ENCODE peak calls at places on chromosomes 11 and 22, in six cellular contexts. One of them, this sample, is unnamed.

GRCh38 chr11:65559951-65560537 is 1.9 kb upstream of the LTBP3 start:
- DNase-seq in HepG2: peak; percentile 64
- DNase-seq in K562: peak; percentile 51
- DNase-seq in HCT116: peak; percentile 89
- DNase-seq in GM12878: no peak
- DNase-seq in H1: no peak
- DNase-seq in this sample: no peak

GRCh38 chr22:19843107-19843856 is 11.4 kb downstream of the GNB1L start:
- DNase-seq in K562: no peak
- DNase-seq in HepG2: no peak
- DNase-seq in H1: no peak
- DNase-seq in GM12878: no peak
- DNase-seq in HCT116: no peak
- DNase-seq in this sample: no peak

GRCh38 chr22:23212061-23213030 is 32.0 kb downstream of the BCR start:
- DNase-seq in HepG2: no peak
- DNase-seq in GM12878: no peak
- DNase-seq in H1: no peak
- DNase-seq in K562: peak; percentile 60
- DNase-seq in HCT116: no peak
- DNase-seq in this sample: no peak

GRCh38 chr11:34330653-34331052 is 27.2 kb downstream of the ABTB2 start:
- DNase-seq in K562: no peak
- DNase-seq in GM12878: no peak
- DNase-seq in HCT116: no peak
- DNase-seq in HepG2: no peak
- DNase-seq in H1: no peak
- DNase-seq in this sample: no peak

GRCh38 chr11:20933086-20933485 is 263.7 kb downstream of the NELL1 start:
- DNase-seq in H1: no peak
- DNase-seq in HepG2: no peak
- DNase-seq in K562: no peak
- DNase-seq in GM12878: no peak
- DNase-seq in HCT116: no peak
- DNase-seq in this sample: no peak

GRCh38 chr22:23875801-23876200 is 18.1 kb downstream of the SLC2A11 start:
- DNase-seq in HCT116: no peak
- DNase-seq in GM12878: no peak
- DNase-seq in HepG2: no peak
- DNase-seq in H1: no peak
- DNase-seq in K562: no peak
- DNase-seq in this sample: no peak

GRCh38 chr11:18108254-18108653 is 2.4 kb upstream of the SAAL1 start:
- DNase-seq in HepG2: no peak
- DNase-seq in K562: no peak
- DNase-seq in H1: no peak
- DNase-seq in GM12878: no peak
- DNase-seq in HCT116: no peak
- DNase-seq in this sample: no peak

GRCh38 chr11:34624069-34624468 is 3.2 kb downstream of the EHF start:
- DNase-seq in HepG2: no peak
- DNase-seq in GM12878: peak; percentile 38
- DNase-seq in H1: no peak
- DNase-seq in K562: no peak
- DNase-seq in HCT116: no peak
- DNase-seq in this sample: no peak

GRCh38 chr11:64611961-64612646 is 21.1 kb downstream of the SLC22A12 start:
- DNase-seq in H1: no peak
- DNase-seq in HepG2: no peak
- DNase-seq in HCT116: no peak
- DNase-seq in K562: no peak
- DNase-seq in GM12878: no peak
- DNase-seq in this sample: no peak

GRCh38 chr11:74725701-74726100 is 5.5 kb downstream of the CHRDL2 start:
- DNase-seq in H1: no peak
- DNase-seq in GM12878: no peak
- DNase-seq in HepG2: no peak
- DNase-seq in HCT116: no peak
- DNase-seq in K562: no peak
- DNase-seq in this sample: no peak

GRCh38 chr22:24140357-24140756 is 40.9 kb upstream of the SUSD2 start:
- DNase-seq in GM12878: no peak
- DNase-seq in H1: no peak
- DNase-seq in HCT116: no peak
- DNase-seq in K562: no peak
- DNase-seq in HepG2: no peak
- DNase-seq in this sample: no peak

GRCh38 chr11:34161812-34162506 is 56.5 kb downstream of the NAT10 start:
- DNase-seq in HepG2: no peak
- DNase-seq in GM12878: no peak
- DNase-seq in H1: no peak
- DNase-seq in K562: peak; percentile 62
- DNase-seq in HCT116: no peak
- DNase-seq in this sample: no peak

GRCh38 chr11:61844909-61845565 is 16.9 kb downstream of the FADS2 start:
- DNase-seq in H1: no peak
- DNase-seq in HepG2: no peak
- DNase-seq in HCT116: no peak
- DNase-seq in GM12878: no peak
- DNase-seq in K562: no peak
- DNase-seq in this sample: no peak

GRCh38 chr22:31496007-31496734 is at the start of gene SFI1:
- DNase-seq in H1: peak; percentile 94
- DNase-seq in K562: peak; percentile 88
- DNase-seq in HCT116: peak; percentile 74
- DNase-seq in HepG2: peak; percentile 74
- DNase-seq in GM12878: peak; percentile 92
- DNase-seq in this sample: peak; percentile 54

GRCh38 chr11:82733444-82734119 is at the start of gene FAM181B:
- DNase-seq in HepG2: no peak
- DNase-seq in HCT116: no peak
- DNase-seq in GM12878: no peak
- DNase-seq in H1: peak; percentile 85
- DNase-seq in K562: peak; percentile 49
- DNase-seq in this sample: peak; percentile 70
- TF ChIP-seq ZNF274 in HepG2: no peak
- TF ChIP-seq ZNF274 in HCT116: no peak
- TF ChIP-seq ZNF274 in GM12878: no peak
- TF ChIP-seq ZNF274 in H1: no peak
- TF ChIP-seq ZNF274 in K562: no peak
- TF ChIP-seq ZNF274 in this sample: no peak

GRCh38 chr11:132490976-132491375 is 1041.3 kb downstream of the OPCML start:
- DNase-seq in HCT116: no peak
- DNase-seq in HepG2: no peak
- DNase-seq in K562: no peak
- DNase-seq in H1: no peak
- DNase-seq in GM12878: no peak
- DNase-seq in this sample: no peak
- H3K9me3 ChIP-seq in HCT116: peaks cover 22% of the 10 kb centered on the region
- H3K9me3 ChIP-seq in HepG2: peaks cover 80% of the 10 kb centered on the region
- H3K9me3 ChIP-seq in K562: no peaks in the 10 kb centered on the region
- H3K9me3 ChIP-seq in H1: peaks cover 3% of the 10 kb centered on the region
- H3K9me3 ChIP-seq in GM12878: no peaks in the 10 kb centered on the region
- H3K9me3 ChIP-seq in this sample: no peaks in the 10 kb centered on the region

DNA sequence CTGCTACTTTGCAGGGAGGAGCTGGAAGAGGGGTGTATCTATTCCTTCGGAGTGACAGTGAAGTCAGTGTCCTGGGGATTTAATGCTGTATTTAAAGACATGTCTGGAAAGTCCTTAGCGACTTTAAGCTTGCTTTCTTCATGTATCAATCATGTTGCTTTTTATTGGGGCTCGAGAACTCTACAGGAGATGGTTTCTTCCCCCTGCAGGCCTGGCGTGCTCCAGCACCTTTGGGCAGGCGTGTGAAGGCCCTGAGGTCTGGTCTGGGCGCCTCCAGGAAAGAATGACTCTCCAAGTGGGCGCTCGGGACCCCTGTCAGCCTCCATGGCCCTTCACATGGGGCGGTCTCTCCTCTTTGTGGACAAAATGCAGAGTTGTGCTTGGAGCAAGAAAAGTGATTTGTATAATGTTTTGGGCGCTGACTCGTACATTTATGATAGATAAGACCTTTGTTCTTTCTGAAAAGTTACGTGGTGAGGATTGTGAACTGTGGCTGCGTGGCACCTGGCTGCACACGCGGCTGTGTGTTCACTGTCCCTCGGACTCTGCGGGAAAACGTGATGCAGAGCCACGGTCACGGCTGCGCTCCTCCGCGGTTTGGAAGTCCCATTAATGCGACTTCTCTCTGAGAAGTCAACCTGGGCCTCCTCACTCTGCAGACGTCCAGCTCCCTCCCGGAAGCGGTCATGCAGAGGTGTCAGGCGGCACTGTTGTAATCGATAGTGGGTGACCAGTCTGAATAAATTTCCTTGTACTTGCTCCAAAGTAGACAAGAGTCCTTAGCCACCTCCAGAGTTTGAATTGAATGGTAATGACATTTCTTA is 282.5 kb downstream of the TBC1D22A start:
- DNase-seq in K562: no peak
- DNase-seq in HepG2: no peak
- DNase-seq in H1: no peak
- DNase-seq in HCT116: no peak
- DNase-seq in GM12878: no peak
- DNase-seq in this sample: no peak
- TF ChIP-seq ZNF274 in K562: no peak
- TF ChIP-seq ZNF274 in HepG2: no peak
- TF ChIP-seq ZNF274 in H1: no peak
- TF ChIP-seq ZNF274 in HCT116: no peak
- TF ChIP-seq ZNF274 in GM12878: no peak
- TF ChIP-seq ZNF274 in this sample: no peak

GRCh38 chr11:99066609-99067008 is 45.9 kb downstream of the CNTN5 start:
- DNase-seq in HepG2: no peak
- DNase-seq in GM12878: no peak
- DNase-seq in K562: no peak
- DNase-seq in HCT116: no peak
- DNase-seq in H1: no peak
- DNase-seq in this sample: peak; percentile 3
- H3K9me3 ChIP-seq in HepG2: no peaks in the 10 kb centered on the region
- H3K9me3 ChIP-seq in GM12878: no peaks in the 10 kb centered on the region
- H3K9me3 ChIP-seq in K562: no peaks in the 10 kb centered on the region
- H3K9me3 ChIP-seq in HCT116: no peaks in the 10 kb centered on the region
- H3K9me3 ChIP-seq in H1: no peaks in the 10 kb centered on the region
- H3K9me3 ChIP-seq in this sample: no peaks in the 10 kb centered on the region

DNA sequence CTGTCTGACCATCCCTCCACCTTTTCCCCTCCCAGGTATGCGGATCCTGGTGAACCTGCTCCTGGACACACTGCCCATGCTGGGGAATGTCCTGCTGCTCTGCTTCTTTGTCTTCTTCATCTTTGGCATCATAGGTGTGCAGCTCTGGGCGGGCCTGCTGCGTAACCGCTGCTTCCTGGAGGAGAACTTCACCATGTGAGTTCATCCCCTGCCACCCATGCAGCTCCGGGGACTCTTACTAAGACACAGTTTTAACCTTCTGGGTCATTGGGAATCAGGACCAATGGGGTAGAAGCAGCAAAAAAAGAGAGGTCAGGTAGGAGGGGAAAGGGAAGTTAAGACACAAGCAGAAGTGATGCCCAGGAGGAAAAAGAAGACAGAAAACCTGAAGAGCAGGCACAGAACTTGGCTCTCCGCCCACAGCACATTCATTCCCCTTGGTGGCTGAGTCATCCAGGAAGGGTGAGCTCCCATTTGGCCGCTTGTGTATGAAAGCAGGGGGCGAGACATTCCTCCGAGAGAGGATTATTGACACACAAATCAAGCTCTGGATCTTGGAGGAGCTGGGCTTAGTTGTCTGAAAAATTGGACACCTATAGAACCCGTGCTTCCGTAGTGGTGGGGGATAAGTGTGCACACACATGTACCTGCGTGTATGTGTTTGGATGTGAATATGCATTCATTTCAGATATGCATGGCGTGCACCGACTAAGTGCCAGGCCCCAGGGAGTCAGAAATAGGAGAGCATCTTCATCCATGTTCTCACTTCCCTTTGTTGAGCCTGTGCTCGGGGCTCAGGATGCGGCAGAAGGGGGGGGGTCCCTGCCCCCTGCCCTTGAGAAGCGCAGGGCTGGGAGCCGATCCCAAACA is 64.2 kb downstream of the CACNA1I start:
- DNase-seq in GM12878: no peak
- DNase-seq in HepG2: peak; percentile 12
- DNase-seq in HCT116: peak; percentile 80
- DNase-seq in K562: peak; percentile 65
- DNase-seq in H1: no peak
- DNase-seq in this sample: peak; percentile 23
- TF ChIP-seq ZNF274 in GM12878: no peak
- TF ChIP-seq ZNF274 in HepG2: no peak
- TF ChIP-seq ZNF274 in HCT116: no peak
- TF ChIP-seq ZNF274 in K562: no peak
- TF ChIP-seq ZNF274 in H1: no peak
- TF ChIP-seq ZNF274 in this sample: no peak

GRCh38 chr11:47980907-47981621 is 705 bp downstream of the PTPRJ start:
- DNase-seq in GM12878: no peak
- DNase-seq in HCT116: no peak
- DNase-seq in H1: peak; percentile 80
- DNase-seq in HepG2: no peak
- DNase-seq in K562: peak; percentile 58
- DNase-seq in this sample: no peak

GRCh38 chr11:47981667-47982404 is 1.5 kb downstream of the PTPRJ start:
- DNase-seq in K562: no peak
- DNase-seq in HepG2: no peak
- DNase-seq in H1: no peak
- DNase-seq in HCT116: no peak
- DNase-seq in GM12878: no peak
- DNase-seq in this sample: no peak

GRCh38 chr11:47977651-47978050 is 2.7 kb upstream of the PTPRJ start:
- DNase-seq in HepG2: no peak
- DNase-seq in K562: no peak
- DNase-seq in HCT116: no peak
- DNase-seq in GM12878: no peak
- DNase-seq in H1: no peak
- DNase-seq in this sample: no peak

GRCh38 chr11:47979378-47980092 is 824 bp upstream of the PTPRJ start:
- DNase-seq in K562: no peak
- DNase-seq in H1: peak; percentile 55
- DNase-seq in GM12878: no peak
- DNase-seq in HCT116: no peak
- DNase-seq in HepG2: no peak
- DNase-seq in this sample: no peak

DNA sequence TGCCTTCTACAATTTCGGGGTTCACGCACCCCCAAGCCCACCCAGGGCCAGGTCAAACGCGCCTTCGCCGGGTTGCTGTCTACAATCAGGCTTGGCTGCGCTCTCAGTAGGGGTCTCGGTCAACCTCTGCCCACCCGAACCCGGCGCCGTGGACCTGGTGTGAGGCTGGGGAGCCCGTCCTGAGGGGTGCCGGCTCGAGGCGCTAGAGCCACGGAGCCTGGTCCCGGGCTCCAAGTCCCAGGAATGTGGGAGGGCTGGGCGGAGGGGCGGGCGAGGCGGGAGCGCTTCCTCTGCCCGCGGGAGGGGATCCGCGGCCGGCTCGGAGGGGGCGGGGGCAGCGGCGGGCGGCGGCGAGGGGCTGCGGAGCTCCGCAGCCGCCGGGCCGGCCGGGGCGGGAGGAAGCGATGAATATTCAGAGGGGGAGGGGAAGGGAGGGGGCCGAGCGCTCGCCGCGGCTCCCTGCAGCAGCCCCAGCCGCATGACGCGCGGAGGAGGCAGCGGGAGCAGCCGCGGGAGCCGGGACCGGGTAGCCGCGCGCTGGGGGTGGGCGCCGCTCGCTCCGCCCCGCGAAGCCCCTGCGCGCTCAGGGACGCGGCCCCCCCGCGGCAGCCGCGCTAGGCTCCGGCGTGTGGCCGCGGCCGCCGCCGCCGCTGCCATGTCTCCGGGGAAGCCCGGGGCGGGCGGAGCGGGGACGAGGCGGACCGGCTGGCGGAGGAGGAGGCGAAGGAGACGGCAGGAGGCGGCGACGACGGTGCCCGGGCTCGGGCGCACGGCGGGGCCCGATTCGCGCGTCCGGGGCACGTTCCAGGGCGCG is at the start of gene PTPRJ:
- DNase-seq in HCT116: no peak
- DNase-seq in HepG2: no peak
- DNase-seq in GM12878: no peak
- DNase-seq in K562: peak; percentile 89
- DNase-seq in H1: peak; percentile 74
- DNase-seq in this sample: no peak
- H3K9me3 ChIP-seq in HCT116: no peaks in the 10 kb centered on the region
- H3K9me3 ChIP-seq in HepG2: no peaks in the 10 kb centered on the region
- H3K9me3 ChIP-seq in GM12878: no peaks in the 10 kb centered on the region
- H3K9me3 ChIP-seq in K562: no peaks in the 10 kb centered on the region
- H3K9me3 ChIP-seq in H1: no peaks in the 10 kb centered on the region
- H3K9me3 ChIP-seq in this sample: no peaks in the 10 kb centered on the region

This sample was measured in NT2/D1.